ENCODE peak calls at places on chromosomes 2 and 18, in nine cellular contexts. T is heart left ventricle, L is body of pancreas, D is uterus, B is lower leg skin, O is A549, R is stomach, M is GM12892, W is spleen. A is an unnamed sample.

GRCh38 chr2:95061119-95061512 is 35.6 kb downstream of the MAL start:
- DNase-seq in T (no peak), L (no peak), D (no peak), B (peak), O (no peak), R (no peak), M (no peak), W (peak), A (no peak)

GRCh38 chr2:172282944-172283343 is 144.4 kb upstream of the ITGA6 start:
- DNase-seq in T (no peak), L (no peak), D (no peak), B (no peak), O (no peak), R (no peak), M (no peak), W (no peak), A (peak)

GRCh38 chr2:6423944-6424343 is 441.8 kb downstream of the CMPK2 start:
- DNase-seq in T (no peak), L (no peak), D (no peak), B (no peak), O (no peak), R (no peak), M (no peak), W (no peak), A (no peak)

GRCh38 chr2:179963626-179964025 is 43.5 kb downstream of the CWC22 start:
- DNase-seq in T (no peak), L (no peak), D (no peak), B (no peak), O (no peak), R (no peak), M (no peak), W (no peak), A (peak)

GRCh38 chr2:39696838-39697237 is 31.1 kb downstream of the TMEM178A start:
- DNase-seq in T (no peak), L (no peak), D (no peak), B (no peak), O (peak), R (no peak), M (no peak), W (no peak), A (peak)

GRCh38 chr2:1727101-1727771 is 17.1 kb downstream of the PXDN start:
- DNase-seq in T (no peak), L (no peak), D (peak), B (peak), O (no peak), R (peak), M (no peak), W (no peak), A (no peak)

GRCh38 chr2:147541314-147541713 is 303.5 kb upstream of the ACVR2A start:
- DNase-seq in T (no peak), L (no peak), D (no peak), B (no peak), O (no peak), R (no peak), M (no peak), W (no peak), A (no peak)

GRCh38 chr2:5587726-5588125 is 104.5 kb upstream of the SOX11 start:
- DNase-seq in T (no peak), L (no peak), D (no peak), B (no peak), O (no peak), R (no peak), M (no peak), W (no peak), A (no peak)

GRCh38 chr2:226873051-226873620 is 37.3 kb downstream of the RHBDD1 start:
- DNase-seq in T (no peak), L (no peak), D (no peak), B (no peak), O (no peak), R (no peak), M (no peak), W (no peak), A (no peak)

GRCh38 chr18:29241199-29241598 is 1064.3 kb upstream of the CDH2 start:
- DNase-seq in T (no peak), L (no peak), D (no peak), B (no peak), O (no peak), R (no peak), M (no peak), W (no peak), A (no peak)

GRCh38 chr2:213036836-213037235 is 114.6 kb downstream of the IKZF2 start:
- DNase-seq in T (no peak), L (no peak), D (no peak), B (no peak), O (no peak), R (no peak), M (no peak), W (no peak), A (no peak)

GRCh38 chr18:40464032-40464431 is 1491.0 kb upstream of the PIK3C3 start:
- DNase-seq in T (no peak), L (no peak), D (no peak), B (no peak), O (no peak), R (no peak), M (no peak), W (no peak), A (no peak)

GRCh38 chr2:95374916-95375471 is 27.5 kb upstream of the FAHD2A start:
- DNase-seq in T (no peak), L (no peak), D (no peak), B (peak), O (no peak), R (no peak), M (no peak), W (peak), A (peak)

GRCh38 chr2:9738718-9739496 is 104.4 kb upstream of the TAF1B start:
- DNase-seq in T (peak), L (no peak), D (peak), B (no peak), O (no peak), R (no peak), M (no peak), W (no peak), A (no peak)

GRCh38 chr2:17615728-17616351 is 75.3 kb downstream of the VSNL1 start:
- DNase-seq in T (no peak), L (no peak), D (no peak), B (no peak), O (no peak), R (no peak), M (no peak), W (no peak), A (no peak)

GRCh38 chr2:58032016-58032750 is 14.4 kb upstream of the VRK2 start:
- DNase-seq in T (no peak), L (no peak), D (no peak), B (no peak), O (no peak), R (no peak), M (no peak), W (no peak), A (no peak)

GRCh38 chr2:154697422-154698237 is 865 bp upstream of the KCNJ3 start:
- DNase-seq in T (no peak), L (peak), D (no peak), B (no peak), O (no peak), R (peak), M (no peak), W (peak), A (peak)

GRCh38 chr2:234950730-234951385 is 959 bp upstream of the SH3BP4 start:
- DNase-seq in T (no peak), L (no peak), D (no peak), B (peak), O (no peak), R (no peak), M (no peak), W (peak), A (no peak)

GRCh38 chr2:61750624-61751023 is 103.2 kb downstream of the FAM161A start:
- DNase-seq in T (no peak), L (no peak), D (no peak), B (no peak), O (no peak), R (no peak), M (no peak), W (no peak), A (no peak)

GRCh38 chr2:239289545-239289944 is 111.3 kb downstream of the HDAC4 start:
- DNase-seq in T (no peak), L (peak), D (no peak), B (no peak), O (no peak), R (no peak), M (no peak), W (peak), A (no peak)

GRCh38 chr2:64626963-64627760 is 26.6 kb downstream of the SERTAD2 start:
- DNase-seq in T (no peak), L (no peak), D (no peak), B (peak), O (no peak), R (no peak), M (no peak), W (no peak), A (no peak)

GRCh38 chr2:45236268-45236667 is 227.0 kb upstream of the SIX2 start:
- DNase-seq in T (no peak), L (no peak), D (no peak), B (no peak), O (no peak), R (no peak), M (no peak), W (no peak), A (no peak)

GRCh38 chr18:34806527-34806926 is 96.4 kb downstream of the DTNA start:
- DNase-seq in T (no peak), L (no peak), D (no peak), B (no peak), O (no peak), R (no peak), M (no peak), W (no peak), A (no peak)

GRCh38 chr18:34805117-34805882 is 95.2 kb downstream of the DTNA start:
- DNase-seq in T (no peak), L (no peak), D (no peak), B (no peak), O (no peak), R (no peak), M (no peak), W (no peak), A (no peak)

GRCh38 chr18:34808389-34808788 is 98.3 kb downstream of the DTNA start:
- DNase-seq in T (no peak), L (no peak), D (no peak), B (no peak), O (no peak), R (no peak), M (no peak), W (no peak), A (no peak)

GRCh38 chr18:34809697-34810096 is 99.6 kb downstream of the DTNA start:
- DNase-seq in T (peak), L (peak), D (peak), B (peak), O (no peak), R (no peak), M (no peak), W (no peak), A (no peak)

DNA sequence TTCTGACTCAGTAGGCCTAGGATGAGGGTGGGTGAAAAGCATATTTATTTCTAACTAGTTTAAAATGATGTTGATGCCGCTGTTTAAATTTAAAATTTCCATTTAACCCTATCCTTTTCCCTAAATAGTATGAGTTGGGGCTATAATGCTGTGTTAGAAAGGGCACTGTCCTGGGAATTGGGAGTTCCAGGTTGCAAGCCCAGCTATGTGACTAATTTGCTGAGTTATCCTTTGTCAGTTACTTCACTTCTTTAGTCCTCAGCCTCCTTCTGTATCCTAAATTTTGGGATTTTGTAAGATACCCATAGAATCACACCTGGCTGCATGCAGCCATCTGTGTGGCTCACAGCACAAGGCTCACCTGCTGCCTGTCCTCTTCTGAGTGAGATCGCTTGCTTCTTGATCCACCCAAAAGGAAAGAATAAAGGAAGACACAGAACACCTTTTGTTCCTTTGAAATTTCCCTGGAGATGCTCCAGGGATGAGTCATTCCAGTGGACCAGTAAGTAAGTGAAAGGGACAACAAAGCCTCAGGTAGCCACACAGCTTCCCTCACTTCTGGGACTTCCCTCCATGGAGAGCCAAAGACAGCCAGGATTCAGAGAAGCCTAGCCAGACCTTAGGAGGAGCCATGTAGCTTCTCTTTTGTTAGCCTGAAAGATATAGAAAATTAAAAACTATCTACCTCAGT is 97.2 kb downstream of the DTNA start:
- DNase-seq in T (no peak), L (no peak), D (no peak), B (no peak), O (no peak), R (no peak), M (no peak), W (no peak), A (no peak)
- TF ChIP-seq POLR2A in T (no peak), L (no peak), D (no peak), B (no peak), O (no peak), R (no peak), M (no peak), W (no peak), A (no peak)

DNA sequence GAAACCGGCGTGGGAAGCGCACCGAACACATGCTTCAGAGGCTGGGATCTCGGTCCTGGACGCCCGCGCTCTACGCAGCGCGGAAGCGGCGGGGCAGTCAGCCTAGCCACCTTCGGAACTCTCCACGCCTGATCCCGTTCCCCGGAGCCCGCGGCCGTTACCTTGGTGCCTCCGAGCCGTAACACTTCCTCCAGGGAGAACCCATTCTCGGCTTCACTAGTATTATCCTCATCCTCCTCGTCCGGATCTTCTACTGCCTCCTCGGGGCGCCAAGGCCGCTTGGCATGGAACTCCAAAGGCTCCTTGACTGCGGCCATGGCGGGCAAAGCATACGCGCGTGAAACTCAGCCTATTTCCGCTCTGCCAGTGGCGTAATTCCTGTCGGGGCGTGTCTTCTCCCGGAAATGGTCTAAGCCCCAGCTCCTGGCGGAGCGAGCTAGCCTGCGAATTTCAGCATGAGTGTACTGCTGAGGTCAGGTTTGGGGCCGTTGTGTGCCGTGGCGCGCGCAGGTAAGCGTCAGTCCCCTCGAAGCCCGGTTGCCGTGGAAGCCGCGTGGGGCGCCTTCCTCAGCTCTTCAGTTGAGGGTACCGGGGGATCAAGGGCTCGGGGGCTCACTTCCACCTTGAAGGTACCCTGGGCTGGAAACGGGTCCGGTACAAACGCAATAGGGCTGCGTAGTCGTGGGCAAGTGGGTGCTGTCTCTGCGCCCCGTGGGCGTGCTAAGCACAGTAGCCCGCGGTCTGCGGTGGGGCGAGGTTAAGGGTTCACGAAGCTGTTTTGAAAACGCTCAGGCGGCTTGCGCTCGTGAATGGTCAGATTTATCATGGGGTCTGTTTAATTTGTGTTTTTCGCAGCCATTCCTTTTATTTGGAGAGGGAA is at the start of the genes CEBPZ and NDUFAF7:
- DNase-seq in T (peak), L (peak), D (peak), B (peak), O (peak), R (peak), M (peak), W (peak), A (peak)
- TF ChIP-seq POLR2A in T (peak), L (peak), D (peak), B (no peak), O (peak), R (no peak), M (peak), W (peak), A (peak)

GRCh38 chr2:74110537-74110936 is 37.2 kb downstream of the BOLA3 start:
- DNase-seq in T (no peak), L (no peak), D (no peak), B (peak), O (no peak), R (no peak), M (no peak), W (no peak), A (no peak)
- TF ChIP-seq POLR2A in T (no peak), L (no peak), D (no peak), B (no peak), O (no peak), R (no peak), M (no peak), W (no peak), A (no peak)

GRCh38 chr2:230711224-230711623 is 1.4 kb upstream of the CAB39 start:
- DNase-seq in T (no peak), L (no peak), D (no peak), B (peak), O (no peak), R (no peak), M (no peak), W (no peak), A (no peak)

GRCh38 chr2:230715201-230715600 is 2.6 kb downstream of the CAB39 start:
- DNase-seq in T (no peak), L (no peak), D (no peak), B (no peak), O (no peak), R (no peak), M (no peak), W (no peak), A (no peak)

GRCh38 chr2:230714122-230714453 is 1.4 kb downstream of the CAB39 start:
- DNase-seq in T (no peak), L (no peak), D (no peak), B (no peak), O (peak), R (no peak), M (peak), W (no peak), A (peak)

GRCh38 chr2:230712443-230713330 is at the start of gene CAB39:
- DNase-seq in T (peak), L (peak), D (peak), B (peak), O (peak), R (peak), M (peak), W (peak), A (peak)

GRCh38 chr2:230713331-230714121 is 884 bp downstream of the CAB39 start:
- DNase-seq in T (peak), L (peak), D (peak), B (peak), O (no peak), R (peak), M (peak), W (peak), A (peak)
- TF ChIP-seq POLR2A in T (no peak), L (peak), D (no peak), B (no peak), O (no peak), R (no peak), M (no peak), W (no peak), A (no peak)

GRCh38 chr2:55989405-55989804 is 65.8 kb upstream of the EFEMP1 start:
- DNase-seq in T (no peak), L (no peak), D (no peak), B (no peak), O (no peak), R (no peak), M (no peak), W (no peak), A (no peak)
- TF ChIP-seq POLR2A in T (no peak), L (no peak), D (no peak), B (no peak), O (no peak), R (no peak), M (no peak), W (no peak), A (no peak)

DNA sequence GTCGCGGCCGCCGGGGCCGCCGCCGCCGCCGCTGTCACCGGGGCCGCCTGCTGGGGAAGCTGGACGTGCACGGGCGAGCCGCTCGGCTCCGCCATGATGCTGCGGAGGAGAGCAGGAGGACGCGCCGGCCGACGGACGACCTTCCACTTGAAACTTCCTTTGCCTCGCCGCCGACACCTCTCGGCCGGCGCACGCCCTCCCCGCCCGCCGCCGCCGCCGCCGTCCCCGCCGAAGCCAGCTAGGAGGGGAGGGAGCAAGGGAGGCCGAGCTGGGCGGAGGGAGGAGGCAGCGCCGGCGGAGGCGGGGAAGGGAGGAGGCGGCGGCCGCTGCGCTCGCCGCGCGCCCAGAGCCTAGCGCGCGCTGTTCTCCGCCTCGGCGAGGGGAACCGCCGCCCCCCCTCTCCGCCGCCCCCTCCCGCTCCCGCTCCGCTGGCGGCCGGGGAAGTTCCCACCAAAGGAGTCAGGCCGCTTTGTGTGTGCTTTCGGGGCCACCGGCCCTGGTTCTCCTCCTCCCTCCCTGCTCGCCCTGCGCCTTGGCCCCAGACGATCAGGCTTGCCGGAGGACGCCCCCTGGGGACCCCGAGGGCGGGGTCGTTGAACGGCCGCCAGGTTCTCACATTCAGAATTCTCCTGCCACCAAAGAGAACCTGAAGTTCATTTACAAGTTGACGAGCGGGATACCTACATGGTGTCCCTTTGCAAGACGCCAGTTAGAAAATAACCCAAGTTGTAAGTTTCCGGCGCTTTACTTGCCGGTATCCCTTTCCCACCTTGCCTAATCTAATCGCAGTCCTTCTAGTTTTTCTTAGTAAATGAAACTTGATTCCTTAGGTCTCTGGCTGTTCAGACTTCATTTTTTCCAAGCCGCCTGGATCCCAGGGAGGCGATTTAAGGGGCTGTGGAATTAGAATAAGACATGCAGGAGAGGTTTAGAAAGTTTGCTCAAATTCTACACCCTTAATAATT is at the start of gene STK39:
- DNase-seq in T (peak), L (peak), D (peak), B (peak), O (peak), R (peak), M (peak), W (peak), A (peak)
- TF ChIP-seq POLR2A in T (peak), L (peak), D (no peak), B (no peak), O (peak), R (no peak), M (no peak), W (no peak), A (peak)

DNA sequence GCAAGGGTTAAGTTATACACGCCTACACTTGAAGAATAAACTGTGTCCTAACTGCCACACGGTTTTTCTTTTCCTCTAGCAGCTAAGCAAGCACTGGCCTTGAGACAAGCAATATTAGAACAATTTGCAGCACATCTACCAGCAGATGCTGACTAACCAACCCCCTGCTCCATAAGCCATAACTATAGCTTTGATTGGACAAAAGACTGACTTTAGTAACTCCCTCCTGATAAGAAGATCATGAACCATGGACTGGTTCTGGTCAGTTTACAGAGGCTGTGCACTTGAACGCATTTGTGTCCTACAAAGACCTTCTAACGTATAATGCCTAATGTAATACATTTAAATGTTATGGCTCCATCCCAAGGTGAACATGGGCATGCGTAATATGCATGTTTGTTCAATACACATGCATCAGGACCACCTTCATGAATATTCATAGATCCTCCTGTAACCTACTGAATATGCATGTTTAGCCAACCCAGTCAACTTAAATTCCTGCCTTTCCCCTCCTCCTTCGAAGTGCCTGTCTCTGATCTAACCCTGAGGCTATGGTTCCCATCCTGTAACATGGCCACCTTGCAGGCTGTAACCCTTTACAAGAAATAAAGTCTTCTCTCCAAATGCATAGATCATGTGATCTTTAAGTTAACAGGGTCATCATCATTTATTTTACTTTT is 26.5 kb downstream of the SLC4A5 start:
- DNase-seq in T (no peak), L (no peak), D (no peak), B (no peak), O (no peak), R (no peak), M (no peak), W (no peak), A (no peak)
- TF ChIP-seq POLR2A in T (no peak), L (no peak), D (no peak), B (no peak), O (no peak), R (no peak), M (no peak), W (no peak), A (no peak)